ENCODE peak calls at places on chromosomes 5 and 9, in four cellular contexts. M, E, L and T are unnamed samples.

GRCh38 chr5:111810087-111810486 is 53.1 kb upstream of the NREP start:
- DNase-seq in E (no peak), M (no peak), L (no peak), T (no peak)

GRCh38 chr5:147037517-147038205 is 159.1 kb upstream of the PPP2R2B start:
- DNase-seq in L (no peak), E (no peak), M (no peak), T (no peak)

GRCh38 chr9:133735415-133735775 is 2.8 kb downstream of the SARDH start:
- DNase-seq in M (no peak), L (no peak), E (no peak), T (no peak)

GRCh38 chr5:172931001-172931536 is 28.2 kb upstream of the RPL26L1 start:
- DNase-seq in L (no peak), E (peak), M (no peak), T (no peak)

GRCh38 chr5:33105521-33105941 is 335.2 kb upstream of the TARS1 start:
- DNase-seq in L (no peak), E (no peak), M (no peak), T (no peak)

GRCh38 chr5:90015584-90016018 is 394.0 kb downstream of the CETN3 start:
- DNase-seq in L (no peak), M (no peak), E (no peak), T (no peak)

GRCh38 chr9:128106181-128106939 is 21.2 kb downstream of the PTGES2 start:
- DNase-seq in L (no peak), E (no peak), M (no peak), T (no peak)

GRCh38 chr5:113212244-113212920 is 222.4 kb downstream of the TSSK1B start:
- DNase-seq in M (no peak), L (no peak), E (no peak), T (no peak)

DNA sequence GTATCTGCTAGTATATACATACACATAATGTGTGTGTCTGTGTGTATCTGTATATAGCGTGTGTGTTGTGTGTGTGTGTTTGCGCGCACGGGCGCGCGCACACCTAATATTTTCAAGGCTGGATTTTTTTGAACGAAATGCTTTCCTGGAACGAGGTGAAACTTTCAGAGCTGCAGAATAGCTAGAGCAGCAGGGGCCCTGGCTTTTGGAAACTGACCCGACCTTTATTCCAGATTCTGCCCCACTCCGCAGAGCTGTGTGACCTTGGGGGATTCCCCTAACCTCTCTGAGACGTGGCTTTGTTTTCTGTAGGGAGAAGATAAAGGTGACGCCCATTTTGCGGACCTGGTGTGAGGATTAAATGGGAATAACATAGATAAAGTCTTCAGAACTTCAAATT is 767 bp downstream of the FXN start:
- DNase-seq in M (no peak), L (peak), E (peak), T (peak)
- TF ChIP-seq KDM1A in M (peak), L (peak), E (no peak), T (peak)

GRCh38 chr9:113187935-113188595 is 33.0 kb downstream of the FKBP15 start:
- DNase-seq in E (peak), L (no peak), M (no peak), T (peak)
- TF ChIP-seq KDM1A in E (no peak), L (no peak), M (no peak), T (no peak)

GRCh38 chr9:131965841-131966240 is 113.8 kb downstream of the MED27 start:
- DNase-seq in L (no peak), E (no peak), M (no peak), T (no peak)

GRCh38 chr9:131963087-131963715 is 116.5 kb downstream of the MED27 start:
- DNase-seq in E (no peak), M (no peak), L (no peak), T (no peak)

GRCh38 chr9:131968632-131969031 is 111.0 kb downstream of the MED27 start:
- DNase-seq in E (no peak), M (no peak), L (no peak), T (no peak)

GRCh38 chr9:131961496-131961880 is 118.2 kb downstream of the MED27 start:
- DNase-seq in L (no peak), M (no peak), E (no peak), T (no peak)

DNA sequence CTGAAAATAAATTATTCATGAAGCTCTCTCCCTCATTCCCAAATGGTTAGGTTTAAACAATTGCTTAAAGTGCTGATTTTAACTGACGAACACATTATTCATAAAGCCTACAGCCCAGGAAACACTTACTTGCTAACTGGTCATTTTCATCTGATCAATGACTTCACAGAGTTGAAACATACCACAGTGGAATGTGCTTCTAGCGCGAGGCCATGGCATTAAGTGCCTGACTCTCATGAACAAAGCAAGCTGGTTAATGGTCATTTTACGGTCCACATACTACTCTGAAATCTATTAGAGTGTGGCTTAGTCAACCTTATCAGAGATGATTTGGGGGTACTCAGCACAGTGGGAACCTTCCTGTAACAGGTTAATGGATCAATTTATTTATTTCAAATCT is 114.6 kb downstream of the MED27 start:
- DNase-seq in L (no peak), M (no peak), E (no peak), T (no peak)
- TF ChIP-seq KDM1A in L (no peak), M (no peak), E (no peak), T (no peak)

GRCh38 chr9:87178353-87178752 is 231.0 kb upstream of the GAS1 start:
- DNase-seq in E (no peak), L (no peak), M (no peak), T (no peak)

GRCh38 chr9:87181670-87182069 is 234.4 kb upstream of the GAS1 start:
- DNase-seq in M (no peak), L (no peak), E (no peak), T (no peak)

GRCh38 chr9:87180846-87181245 is 233.5 kb upstream of the GAS1 start:
- DNase-seq in M (no peak), E (no peak), L (no peak), T (no peak)

GRCh38 chr9:87180361-87180760 is 233.1 kb upstream of the GAS1 start:
- DNase-seq in E (no peak), L (peak), M (no peak), T (no peak)

DNA sequence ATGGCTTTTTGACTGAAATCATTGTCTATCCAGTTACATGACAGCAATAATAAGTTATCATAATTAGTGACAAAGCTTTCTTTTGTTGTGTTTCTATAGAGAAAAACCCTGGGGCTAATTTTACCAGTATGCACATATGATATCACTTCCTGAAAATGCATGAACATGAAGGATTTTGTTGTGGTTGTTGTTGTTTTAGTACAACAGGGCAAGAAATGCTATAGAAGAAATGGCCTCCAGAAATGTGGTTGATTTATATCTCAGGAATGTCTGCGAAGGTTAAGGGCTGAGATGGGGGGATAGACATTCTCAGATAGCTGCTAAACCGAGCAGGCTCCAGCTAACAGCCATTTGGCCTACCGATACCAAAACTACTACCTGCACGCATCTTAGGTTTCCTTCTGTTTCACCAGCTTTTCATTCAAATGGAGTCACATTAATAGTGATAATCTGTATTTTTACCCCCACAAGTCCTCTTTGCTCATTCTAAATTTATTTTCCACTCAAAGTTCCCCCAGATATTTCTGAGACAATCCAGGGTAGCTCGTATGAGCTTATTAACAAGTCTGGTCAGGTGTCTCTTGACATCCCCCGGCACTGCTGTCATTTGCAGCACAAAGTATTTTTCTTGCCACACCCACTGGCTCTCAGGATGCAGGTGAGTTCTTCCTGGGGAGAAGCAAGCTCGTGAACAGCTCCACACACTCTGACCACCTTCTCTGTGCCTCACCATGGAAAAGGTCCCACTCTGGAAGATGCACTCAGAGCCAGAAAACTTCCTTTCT is 232.4 kb upstream of the GAS1 start:
- DNase-seq in M (no peak), L (no peak), E (no peak), T (no peak)
- TF ChIP-seq KDM1A in M (no peak), L (no peak), E (no peak), T (no peak)

DNA sequence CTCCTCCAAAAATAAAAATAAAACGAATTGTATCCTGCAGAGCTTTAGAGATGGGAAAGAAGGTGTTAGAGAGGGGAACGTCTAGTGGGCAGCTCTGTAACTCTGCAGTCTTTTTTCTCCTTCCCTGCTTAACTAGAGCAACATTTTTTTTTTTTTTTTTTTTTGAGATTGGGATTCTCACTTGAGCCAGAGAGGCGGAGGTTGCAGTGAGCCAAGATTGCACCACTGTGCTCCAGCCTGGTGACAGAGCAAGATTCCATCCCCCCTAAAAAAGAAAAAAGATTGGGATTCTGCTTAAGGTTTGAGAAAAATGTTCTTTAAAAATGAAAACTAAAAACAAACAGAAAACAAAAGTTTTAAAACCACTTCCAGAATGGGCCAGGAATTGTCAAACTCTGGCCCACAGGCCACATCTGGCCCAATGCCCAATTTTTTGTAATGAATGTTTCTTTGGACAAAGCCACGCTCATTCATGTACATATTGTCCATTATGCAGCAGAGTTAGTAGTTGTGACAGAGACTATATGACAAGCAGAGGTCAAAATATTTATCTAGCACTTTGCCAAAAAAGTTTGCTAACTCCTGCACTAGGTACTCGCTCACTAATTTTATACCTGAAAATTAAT is 98.5 kb downstream of the ZCCHC7 start:
- DNase-seq in L (no peak), E (no peak), M (no peak), T (no peak)
- TF ChIP-seq KDM1A in L (no peak), E (no peak), M (no peak), T (no peak)

GRCh38 chr9:37466037-37466709 is 923 bp upstream of the ZBTB5 start:
- DNase-seq in L (peak), M (peak), E (peak), T (peak)

GRCh38 chr9:37465249-37466036 is at the start of gene ZBTB5:
- DNase-seq in E (peak), L (peak), M (peak), T (peak)

GRCh38 chr9:37468620-37469019 is 3.4 kb upstream of the ZBTB5 start:
- DNase-seq in E (no peak), M (no peak), L (no peak), T (no peak)

GRCh38 chr9:37464006-37464405 is 1.2 kb downstream of the ZBTB5 start:
- DNase-seq in E (no peak), M (no peak), L (no peak), T (no peak)

DNA sequence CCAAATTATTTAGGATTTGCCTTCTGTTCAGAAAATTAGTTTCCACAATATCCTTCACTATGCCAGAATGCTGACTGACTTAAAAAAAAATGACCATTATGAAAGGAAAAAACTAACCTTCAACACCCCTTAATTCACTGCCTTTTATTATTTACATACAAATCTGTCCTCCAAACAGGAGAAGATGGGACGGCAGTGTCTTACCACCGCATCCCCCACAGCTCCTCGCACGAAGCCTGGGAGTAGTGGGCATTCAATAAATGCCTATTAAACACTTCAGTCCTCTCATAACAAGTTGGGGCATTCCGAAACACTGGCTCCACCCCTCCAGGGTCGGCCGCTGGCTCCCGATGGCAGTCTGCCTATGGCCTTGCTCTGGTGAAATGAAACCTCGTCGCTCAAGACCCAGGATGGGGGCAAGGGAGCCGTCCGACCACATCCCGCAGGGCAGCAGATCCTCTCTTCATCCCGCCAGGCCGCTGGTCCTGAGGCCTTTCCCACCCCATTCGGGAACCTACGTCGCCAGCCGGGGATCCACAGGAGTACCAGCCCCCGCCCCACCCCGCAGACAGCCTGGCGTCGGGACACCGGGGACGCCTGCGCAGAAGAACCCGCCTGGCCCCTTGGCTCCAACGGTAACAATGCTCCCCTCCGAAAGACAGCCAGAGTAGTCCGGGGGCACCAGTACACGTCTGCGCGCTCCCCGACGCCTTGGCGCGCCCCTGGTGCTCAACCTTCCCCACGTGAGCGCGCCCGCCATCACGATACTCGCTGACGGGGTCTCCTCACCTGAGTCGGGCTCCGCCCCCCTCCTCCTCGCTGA is 613 bp downstream of the ZBTB5 start:
- DNase-seq in M (peak), E (peak), L (no peak), T (no peak)
- TF ChIP-seq KDM1A in M (no peak), E (no peak), L (no peak), T (no peak)